ENCODE peak calls at places on chromosomes 6 and 20, in seven cellular contexts. S, A, I, Z, V, U and T are unnamed samples. For H3K9me2 and H3K4me1, the result is how much of the 10 kb centered on the place peaks cover.

GRCh38 chr6:106216527-106216926 is 109.0 kb downstream of the ATG5 start:
- DNase-seq in S (no peak), A (no peak), I (peak), Z (no peak), V (no peak), U (no peak), T (no peak)

GRCh38 chr6:54366647-54367327 is 58.5 kb downstream of the TINAG start:
- DNase-seq in S (no peak), A (peak), I (peak), Z (peak), V (no peak), U (no peak), T (peak)

GRCh38 chr6:159691133-159691962 is 1.7 kb downstream of the SOD2 start:
- DNase-seq in S (peak), A (no peak), I (peak), Z (peak), V (peak), U (peak), T (peak)

GRCh38 chr6:148166339-148166949 is 176.2 kb upstream of the SASH1 start:
- DNase-seq in S (peak), A (no peak), I (peak), Z (peak), V (peak), U (peak), T (peak)

GRCh38 chr20:62708591-62709536 is at the start of gene NTSR1:
- DNase-seq in S (no peak), A (no peak), I (peak), Z (no peak), V (peak), U (no peak), T (no peak)

GRCh38 chr20:57611605-57612311 is 8.5 kb downstream of the ZBP1 start:
- DNase-seq in S (no peak), A (no peak), I (no peak), Z (no peak), V (no peak), U (peak), T (no peak)

GRCh38 chr6:167394330-167394729 is 69.4 kb downstream of the TTLL2 start:
- DNase-seq in S (no peak), A (no peak), I (no peak), Z (no peak), V (no peak), U (no peak), T (no peak)

GRCh38 chr20:36173451-36173933 is 19.0 kb downstream of the EPB41L1 start:
- DNase-seq in S (no peak), A (no peak), I (no peak), Z (no peak), V (peak), U (peak), T (no peak)

GRCh38 chr20:24738058-24738775 is 210.9 kb upstream of the CST7 start:
- DNase-seq in S (no peak), A (no peak), I (no peak), Z (no peak), V (no peak), U (no peak), T (no peak)

GRCh38 chr6:161356167-161356844 is 82.4 kb upstream of the AGPAT4 start:
- DNase-seq in S (no peak), A (no peak), I (no peak), Z (no peak), V (no peak), U (no peak), T (no peak)

DNA sequence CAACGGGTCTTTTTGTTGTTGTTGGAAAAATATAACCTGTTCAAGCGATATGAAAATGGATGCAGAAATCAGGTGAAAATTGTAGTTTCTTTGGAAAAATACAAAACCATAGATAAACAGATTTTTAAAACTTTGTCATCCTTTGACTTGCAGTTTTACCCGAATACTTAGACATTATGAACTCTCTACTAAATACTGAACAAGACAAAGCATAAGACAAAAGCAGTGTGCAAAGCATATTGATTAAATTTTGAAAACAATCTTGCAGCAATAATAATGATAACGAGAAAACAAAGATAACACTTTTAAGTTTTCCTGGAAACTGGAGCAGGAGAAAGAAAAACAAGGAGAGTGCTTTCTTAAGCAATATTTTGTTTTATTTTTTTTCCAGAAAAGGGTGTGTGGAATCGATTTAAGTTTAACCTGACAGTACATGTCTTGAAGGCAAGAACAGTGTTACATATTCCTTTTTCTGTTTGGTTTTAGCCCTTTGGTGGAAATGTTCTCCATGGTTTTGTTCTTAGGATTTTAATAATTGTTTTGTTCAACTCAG is 1.3 kb upstream of the NKX2-4 start:
- DNase-seq in S (no peak), A (no peak), I (no peak), Z (no peak), V (no peak), U (no peak), T (no peak)
- TF ChIP-seq EZH2 in S (no peak), A (no peak), I (no peak), Z (no peak), V (peak), U (no peak), T (no peak)

DNA sequence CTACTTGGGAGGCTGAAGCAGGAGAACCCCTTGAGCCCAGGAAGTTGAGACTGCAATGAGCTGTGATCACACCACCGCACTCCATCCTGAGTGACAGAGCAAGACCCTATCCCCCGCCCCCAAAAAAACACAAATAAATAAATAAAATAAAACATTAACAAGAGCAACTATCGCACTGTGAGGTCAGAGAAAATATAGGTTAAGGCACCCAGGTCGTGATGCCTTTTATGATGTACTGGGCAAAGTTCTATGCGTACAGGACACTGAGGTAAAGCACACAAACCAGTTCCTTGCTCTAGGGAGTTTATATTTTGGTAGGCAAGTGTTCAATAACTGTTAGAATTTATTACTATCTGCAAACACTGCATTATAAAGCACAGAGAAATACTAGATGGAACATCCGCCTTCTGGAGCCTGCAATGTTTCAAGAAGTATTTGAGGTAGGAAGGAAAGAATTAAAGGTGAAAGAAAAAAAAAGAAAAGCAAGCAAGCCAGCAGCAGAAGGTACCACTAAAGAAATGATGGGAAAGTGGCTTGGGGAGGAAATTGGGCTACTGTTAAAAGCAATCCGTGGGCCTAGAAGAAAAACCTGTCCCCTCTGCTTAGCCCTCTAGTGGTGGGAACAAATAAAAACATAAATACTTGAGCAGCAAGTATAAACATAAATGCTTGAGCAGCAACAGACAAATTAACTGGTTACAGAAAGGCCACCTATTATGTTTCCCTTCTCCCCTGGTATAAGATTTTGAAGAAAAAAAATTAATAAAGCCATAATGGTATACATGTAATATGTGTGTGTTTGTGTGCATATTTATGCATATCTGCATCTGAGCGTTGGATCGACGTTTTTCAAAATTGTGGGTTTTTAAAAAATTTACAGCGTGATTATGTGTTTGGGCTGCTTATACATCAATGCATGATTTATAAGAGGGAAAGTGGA is 128.0 kb downstream of the PHACTR1 start:
- DNase-seq in S (peak), A (no peak), I (peak), Z (peak), V (peak), U (peak), T (peak)
- H3K9me2 ChIP-seq in S (under half), A (under half), I (under half), Z (under half), V (under half), U (under half), T (under half)

GRCh38 chr6:52573295-52573694 is 3.6 kb downstream of the TRAM2 start:
- DNase-seq in S (no peak), A (no peak), I (peak), Z (no peak), V (peak), U (no peak), T (peak)
- H3K4me1 ChIP-seq in S (half or more), A (under half), I (half or more), Z (under half), V (half or more), U (half or more), T (under half)

GRCh38 chr6:27865952-27866369 is 46.2 kb downstream of the OR2B2 start:
- DNase-seq in S (peak), A (no peak), I (peak), Z (no peak), V (peak), U (peak), T (peak)
- TF ChIP-seq EZH2 in S (no peak), A (no peak), I (no peak), Z (no peak), V (no peak), U (no peak), T (no peak)

GRCh38 chr6:10532392-10532791 is 11.2 kb downstream of the GCNT2 start:
- DNase-seq in S (no peak), A (no peak), I (no peak), Z (no peak), V (no peak), U (no peak), T (no peak)

GRCh38 chr6:10531942-10532341 is 10.8 kb downstream of the GCNT2 start:
- DNase-seq in S (no peak), A (no peak), I (no peak), Z (no peak), V (no peak), U (no peak), T (no peak)

GRCh38 chr6:10534418-10534760 is 13.2 kb downstream of the GCNT2 start:
- DNase-seq in S (no peak), A (no peak), I (no peak), Z (no peak), V (no peak), U (no peak), T (no peak)

GRCh38 chr6:10529231-10529801 is 8.2 kb downstream of the GCNT2 start:
- DNase-seq in S (no peak), A (peak), I (no peak), Z (no peak), V (no peak), U (no peak), T (peak)

GRCh38 chr6:10531513-10531912 is 10.4 kb downstream of the GCNT2 start:
- DNase-seq in S (no peak), A (no peak), I (no peak), Z (no peak), V (no peak), U (no peak), T (no peak)
- H3K9me2 ChIP-seq in S (under half), A (under half), I (under half), Z (under half), V (under half), U (under half), T (under half)

GRCh38 chr20:58843128-58843556 is 7.6 kb downstream of the GNAS-AS1 start:
- DNase-seq in S (no peak), A (no peak), I (no peak), Z (no peak), V (peak), U (no peak), T (no peak)

GRCh38 chr20:58839991-58840747 is 10.5 kb downstream of the GNAS-AS1 start:
- DNase-seq in S (no peak), A (no peak), I (no peak), Z (no peak), V (peak), U (no peak), T (no peak)

GRCh38 chr20:58841539-58842264 is 9.0 kb downstream of the GNAS-AS1 start:
- DNase-seq in S (no peak), A (no peak), I (no peak), Z (no peak), V (peak), U (no peak), T (no peak)

GRCh38 chr20:58840816-58841538 is 9.7 kb downstream of the GNAS-AS1 start:
- DNase-seq in S (no peak), A (no peak), I (no peak), Z (no peak), V (peak), U (no peak), T (no peak)

DNA sequence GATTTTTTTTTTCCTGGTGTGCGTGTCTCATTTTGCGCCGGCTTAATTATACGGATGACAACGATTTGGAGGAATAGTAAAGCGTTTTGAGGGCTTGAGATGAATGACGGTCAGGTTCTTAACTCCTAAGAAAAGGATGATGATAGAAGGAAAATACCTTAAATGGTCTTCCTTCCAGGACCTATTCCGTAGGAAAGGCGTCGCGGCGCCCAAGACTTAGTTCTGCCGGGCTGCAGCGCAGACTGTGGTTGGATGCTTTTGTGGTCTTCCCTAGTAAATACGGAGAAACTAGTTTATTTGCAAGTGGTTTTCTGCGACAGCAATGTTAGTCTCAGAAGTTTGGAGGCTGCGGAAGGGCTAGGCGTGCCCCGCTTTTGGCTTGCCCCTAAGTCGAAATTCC is 8.4 kb downstream of the GNAS-AS1 start:
- DNase-seq in S (no peak), A (no peak), I (no peak), Z (no peak), V (peak), U (no peak), T (no peak)
- H3K4me1 ChIP-seq in S (under half), A (under half), I (under half), Z (under half), V (half or more), U (under half), T (under half)

GRCh38 chr20:26279224-26279623 is 582.6 kb upstream of the ZNF337 start:
- DNase-seq in S (no peak), A (no peak), I (no peak), Z (no peak), V (no peak), U (no peak), T (no peak)
- TF ChIP-seq EZH2 in S (no peak), A (no peak), I (no peak), Z (no peak), V (no peak), U (no peak), T (no peak)

DNA sequence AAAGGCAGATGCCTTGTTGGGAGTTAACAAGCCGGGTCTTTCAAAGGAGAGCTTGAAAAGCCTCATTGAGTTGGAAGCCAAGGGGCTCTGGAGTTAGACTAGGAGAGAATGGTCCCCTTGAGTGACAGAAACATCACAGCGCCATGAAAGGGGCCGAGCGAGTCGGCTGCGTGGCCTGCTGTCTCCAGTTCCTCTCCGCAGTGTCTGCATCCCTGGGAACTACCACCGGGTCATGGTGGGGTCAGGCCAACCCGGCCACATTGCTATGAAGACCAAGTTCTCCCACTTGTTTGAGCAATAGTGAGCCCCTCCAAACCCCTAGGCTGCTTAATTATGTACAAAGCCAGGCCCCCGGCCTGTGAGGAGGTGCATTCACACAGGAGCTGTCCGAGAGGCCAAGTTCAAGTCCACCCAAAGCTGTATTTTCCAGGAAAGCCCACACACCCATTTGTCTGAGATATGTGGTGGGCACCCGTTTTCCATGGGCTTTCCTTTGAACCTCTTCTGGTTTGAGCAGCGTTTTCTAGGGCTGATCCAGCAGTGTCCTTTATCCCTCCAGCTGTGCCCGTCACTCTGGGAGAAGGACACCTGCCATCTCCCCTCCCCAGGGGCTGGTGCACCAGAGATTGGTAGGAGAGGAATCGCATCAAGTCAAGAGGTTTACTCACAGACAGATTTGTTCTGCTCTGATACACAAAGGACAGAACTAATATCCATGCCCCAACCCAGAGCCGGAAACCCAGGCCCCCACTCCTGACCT is 285.8 kb downstream of the CDH4 start:
- DNase-seq in S (no peak), A (no peak), I (no peak), Z (no peak), V (no peak), U (no peak), T (no peak)
- H3K9me2 ChIP-seq in S (under half), A (under half), I (under half), Z (under half), V (under half), U (under half), T (under half)